ENCODE peak calls at places on chromosomes 1 and 21, in four cellular contexts. S, T, A and W are unnamed samples.

GRCh38 chr1:183567584-183567983 is 22.7 kb downstream of the NCF2 start:
- DNase-seq in S (no peak), T (no peak), A (peak; percentile 17), W (no peak)

GRCh38 chr1:102783487-102783886 is 324.8 kb downstream of the COL11A1 start:
- DNase-seq in S (no peak), T (no peak), A (no peak), W (no peak)

GRCh38 chr1:204359474-204360255 is at the start of gene PLEKHA6:
- DNase-seq in S (peak; percentile 82), T (no peak), A (no peak), W (no peak)

GRCh38 chr1:113534130-113534817 is 144.0 kb downstream of the MAGI3 start:
- DNase-seq in S (no peak), T (peak; percentile 16), A (no peak), W (peak; percentile 41)

GRCh38 chr1:29670752-29671151 is 434.4 kb downstream of the PTPRU start:
- DNase-seq in S (no peak), T (no peak), A (no peak), W (no peak)

GRCh38 chr1:53390261-53390660 is 62.4 kb upstream of the LRP8 start:
- DNase-seq in S (no peak), T (no peak), A (no peak), W (no peak)

GRCh38 chr1:228837817-228838716 is 102.8 kb downstream of the RHOU start:
- DNase-seq in S (no peak), T (peak; percentile 96), A (no peak), W (peak; percentile 98)

GRCh38 chr1:245067257-245067656 is 87.5 kb upstream of the KIF26B start:
- DNase-seq in S (no peak), T (no peak), A (no peak), W (no peak)

GRCh38 chr1:87766737-87767136 is 438.1 kb downstream of the LMO4 start:
- DNase-seq in S (no peak), T (peak; percentile 33), A (no peak), W (no peak)

GRCh38 chr1:201116091-201116490 is 3.9 kb upstream of the CACNA1S start:
- DNase-seq in S (no peak), T (no peak), A (no peak), W (no peak)

GRCh38 chr1:203215573-203215972 is 13.9 kb downstream of the CHIT1 start:
- DNase-seq in S (no peak), T (no peak), A (no peak), W (no peak)

GRCh38 chr1:109787845-109788605 is 24.3 kb upstream of the EPS8L3 start:
- DNase-seq in S (peak; percentile 63), T (no peak), A (no peak), W (no peak)

GRCh38 chr1:201461193-201461657 is 7.8 kb downstream of the PHLDA3 start:
- DNase-seq in S (no peak), T (peak; percentile 93), A (no peak), W (peak; percentile 73)

GRCh38 chr1:162663086-162663485 is 30.8 kb downstream of the DDR2 start:
- DNase-seq in S (no peak), T (no peak), A (no peak), W (no peak)

GRCh38 chr1:163315773-163316374 is 5.9 kb upstream of the NUF2 start:
- DNase-seq in S (peak; percentile 12), T (peak; percentile 48), A (no peak), W (peak; percentile 31)

GRCh38 chr1:201606096-201606495 is 67.2 kb downstream of the NAV1 start:
- DNase-seq in S (no peak), T (no peak), A (no peak), W (no peak)

GRCh38 chr21:43712268-43712942 is 6.5 kb upstream of the PDXK start:
- DNase-seq in S (no peak), T (peak; percentile 98), A (no peak), W (no peak)

GRCh38 chr1:214843281-214843680 is 239.3 kb upstream of the KCNK2 start:
- DNase-seq in S (no peak), T (no peak), A (no peak), W (no peak)

GRCh38 chr21:33554236-33554981 is 11.6 kb downstream of the SON start:
- DNase-seq in S (no peak), T (no peak), A (no peak), W (no peak)

GRCh38 chr1:179353546-179353945 is 12.2 kb upstream of the AXDND1 start:
- DNase-seq in S (no peak), T (no peak), A (no peak), W (no peak)

GRCh38 chr1:206486995-206487788 is 16.9 kb downstream of the IKBKE start:
- DNase-seq in S (no peak), T (no peak), A (no peak), W (no peak)

GRCh38 chr1:59061876-59062275 is 235.0 kb upstream of the FGGY start:
- DNase-seq in S (no peak), T (peak; percentile 44), A (no peak), W (no peak)

GRCh38 chr1:9391620-9392019 is 98.9 kb downstream of the SPSB1 start:
- DNase-seq in S (no peak), T (no peak), A (no peak), W (no peak)

GRCh38 chr1:219076536-219076935 is 97.1 kb upstream of the LYPLAL1 start:
- DNase-seq in S (no peak), T (no peak), A (no peak), W (no peak)

GRCh38 chr1:52842643-52843310 is at the start of gene ZYG11A:
- DNase-seq in S (peak; percentile 97), T (peak; percentile 91), A (no peak), W (peak; percentile 14)

GRCh38 chr1:45979778-45980176 is 152.7 kb downstream of the PIK3R3 start:
- DNase-seq in S (no peak), T (no peak), A (no peak), W (no peak)

GRCh38 chr1:155079487-155080249 is 1.0 kb downstream of the EFNA3 start:
- DNase-seq in S (peak; percentile 75), T (no peak), A (no peak), W (no peak)

GRCh38 chr1:155081472-155082300 is 3.0 kb downstream of the EFNA3 start:
- DNase-seq in S (no peak), T (peak; percentile 29), A (no peak), W (no peak)

GRCh38 chr1:155082301-155082940 is 3.8 kb downstream of the EFNA3 start:
- DNase-seq in S (no peak), T (no peak), A (no peak), W (no peak)

GRCh38 chr1:155079210-155079486 is 511 bp downstream of the EFNA3 start:
- DNase-seq in S (no peak), T (no peak), A (no peak), W (no peak)

GRCh38 chr1:155080250-155081228 is 1.9 kb downstream of the EFNA3 start:
- DNase-seq in S (peak; percentile 97), T (no peak), A (no peak), W (no peak)
- TF ChIP-seq PBX3 in S (peak; percentile 9), T (no peak), A (no peak), W (no peak)

GRCh38 chr1:65772607-65773006 is 20.1 kb upstream of the PDE4B start:
- DNase-seq in S (no peak), T (no peak), A (no peak), W (no peak)

GRCh38 chr1:65764052-65764451 is 28.6 kb upstream of the PDE4B start:
- DNase-seq in S (no peak), T (no peak), A (no peak), W (no peak)

GRCh38 chr1:65773391-65773790 is 19.3 kb upstream of the PDE4B start:
- DNase-seq in S (no peak), T (no peak), A (no peak), W (no peak)

DNA sequence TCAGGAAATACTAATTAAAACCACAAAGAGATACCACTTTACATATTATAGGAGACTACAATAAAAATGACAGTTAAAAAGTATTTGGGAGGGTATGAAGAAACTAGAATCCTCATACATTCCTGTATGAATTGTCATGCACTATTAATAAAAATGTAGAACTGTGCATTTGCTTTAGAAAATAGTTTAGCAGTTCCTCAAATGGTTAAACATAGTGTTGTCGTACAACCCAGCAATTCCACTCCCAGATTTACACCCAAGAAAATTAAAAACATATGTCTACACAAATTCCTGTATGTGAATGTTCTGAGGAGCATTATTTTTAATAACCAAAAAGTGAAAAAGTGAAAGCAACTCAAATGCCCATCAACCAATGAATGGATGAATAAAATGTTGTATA is 23.1 kb upstream of the PDE4B start:
- DNase-seq in S (no peak), T (no peak), A (no peak), W (no peak)
- TF ChIP-seq PBX3 in S (no peak), T (no peak), A (no peak), W (no peak)

GRCh38 chr1:43284711-43285110 is 670 bp downstream of the C1orf210 start:
- DNase-seq in S (no peak), T (no peak), A (no peak), W (no peak)
- TF ChIP-seq PBX3 in S (no peak), T (no peak), A (no peak), W (no peak)

GRCh38 chr1:170309389-170310013 is 163.7 kb downstream of the NTMT2 start:
- DNase-seq in S (peak; percentile 1), T (no peak), A (no peak), W (no peak)
- TF ChIP-seq PBX3 in S (peak; percentile 80), T (no peak), A (no peak), W (no peak)